ENCODE peak calls at places on chromosome X, in five cellular contexts. V, Z, K, R and J are unnamed samples.

GRCh38 chrX:10327651-10328050 is 170.9 kb downstream of the CLCN4 start:
- DNase-seq in V (no peak), Z (no peak), K (peak; percentile 3), R (peak; percentile 43), J (no peak)

GRCh38 chrX:20361890-20362262 is 95.2 kb upstream of the RPS6KA3 start:
- DNase-seq in V (no peak), Z (no peak), K (peak; percentile 72), R (no peak), J (no peak)

GRCh38 chrX:19005909-19006308 is 22.0 kb upstream of the PHKA2 start:
- DNase-seq in V (peak; percentile 14), Z (no peak), K (peak; percentile 4), R (no peak), J (no peak)

GRCh38 chrX:37420756-37421155 is 71.6 kb downstream of the PRRG1 start:
- DNase-seq in V (no peak), Z (no peak), K (no peak), R (no peak), J (no peak)

GRCh38 chrX:130994671-130995070 is 63.5 kb upstream of the ARHGAP36 start:
- DNase-seq in V (peak; percentile 30), Z (peak; percentile 25), K (no peak), R (peak; percentile 47), J (no peak)

GRCh38 chrX:49177873-49178480 is 6.3 kb downstream of the PLP2 start:
- DNase-seq in V (no peak), Z (no peak), K (no peak), R (no peak), J (no peak)

GRCh38 chrX:106707771-106708454 is 18.6 kb upstream of the RNF128 start:
- DNase-seq in V (no peak), Z (no peak), K (no peak), R (no peak), J (no peak)

GRCh38 chrX:66489339-66489738 is 149.5 kb downstream of the EDA2R start:
- DNase-seq in V (no peak), Z (no peak), K (peak; percentile 0), R (no peak), J (no peak)

GRCh38 chrX:53435997-53436396 is 1.8 kb upstream of the HSD17B10 start:
- DNase-seq in V (peak; percentile 84), Z (peak; percentile 69), K (peak; percentile 52), R (peak; percentile 53), J (peak; percentile 9)

GRCh38 chrX:153522259-153522658 is 4.8 kb downstream of the ATP2B3 start:
- DNase-seq in V (no peak), Z (peak; percentile 30), K (no peak), R (no peak), J (no peak)

GRCh38 chrX:24553016-24553415 is 87.9 kb downstream of the PDK3 start:
- DNase-seq in V (no peak), Z (no peak), K (no peak), R (no peak), J (no peak)

GRCh38 chrX:106742193-106742592 is 15.7 kb downstream of the RNF128 start:
- DNase-seq in V (no peak), Z (no peak), K (no peak), R (no peak), J (no peak)

GRCh38 chrX:152817082-152817744 is 13.3 kb downstream of the CETN2 start:
- DNase-seq in V (peak; percentile 43), Z (peak; percentile 55), K (no peak), R (no peak), J (no peak)

GRCh38 chrX:11375614-11376119 is 82.5 kb downstream of the AMELX start:
- DNase-seq in V (no peak), Z (peak; percentile 55), K (no peak), R (no peak), J (no peak)

GRCh38 chrX:135000516-135000915 is 9.7 kb downstream of the SMIM10 start:
- DNase-seq in V (no peak), Z (no peak), K (no peak), R (no peak), J (no peak)

GRCh38 chrX:134669378-134670098 is 11.3 kb upstream of the PLAC1 start:
- DNase-seq in V (peak; percentile 23), Z (no peak), K (no peak), R (no peak), J (no peak)

GRCh38 chrX:11214346-11215190 is 78.6 kb upstream of the AMELX start:
- DNase-seq in V (peak; percentile 11), Z (no peak), K (no peak), R (no peak), J (no peak)

GRCh38 chrX:136920001-136920400 is 39.5 kb upstream of the RBMX start:
- DNase-seq in V (no peak), Z (no peak), K (no peak), R (no peak), J (no peak)

DNA sequence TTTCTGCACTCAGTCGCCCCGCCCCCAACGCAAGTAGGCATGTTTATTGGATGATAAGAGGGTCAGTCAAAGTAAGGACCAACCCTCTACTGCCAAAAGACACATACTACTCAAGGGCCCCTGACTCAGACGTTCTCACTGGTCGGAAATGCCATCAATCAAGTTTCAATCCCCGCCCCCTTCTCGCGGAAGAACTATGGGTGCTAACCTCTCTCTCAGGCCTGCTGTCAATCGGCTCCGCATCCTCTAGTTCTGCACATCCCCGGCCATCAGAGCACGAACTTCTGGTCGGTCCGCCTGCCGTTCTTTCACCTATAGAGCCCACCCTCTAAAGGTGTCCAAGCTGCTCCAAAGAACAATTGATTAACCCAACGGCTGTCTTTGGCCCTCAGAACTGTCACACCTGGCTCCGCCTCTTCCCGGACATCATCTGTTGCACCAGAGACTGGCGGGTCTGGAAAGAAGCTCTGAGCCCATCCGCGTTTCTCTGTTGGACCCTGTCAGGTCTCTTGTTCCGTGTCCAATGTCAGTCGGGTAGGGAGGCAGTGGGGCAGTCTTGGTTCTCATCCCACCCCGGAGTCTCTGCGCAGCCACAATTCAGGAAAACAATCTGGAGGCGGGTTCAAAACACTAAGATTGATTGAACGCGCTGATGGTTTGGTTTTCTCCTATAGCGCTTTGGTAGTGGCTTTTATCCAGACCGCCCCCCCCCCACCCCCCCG is 15.2 kb downstream of the NDUFB11 start:
- DNase-seq in V (peak; percentile 82), Z (peak; percentile 90), K (peak; percentile 90), R (peak; percentile 93), J (peak; percentile 93)
- TF ChIP-seq TAF1 in V (peak; percentile 33), Z (peak; percentile 27), K (peak; percentile 56), R (no peak), J (peak; percentile 88)

GRCh38 chrX:118346258-118347094 is 570 bp downstream of the WDR44 start:
- DNase-seq in V (peak; percentile 54), Z (peak; percentile 46), K (peak; percentile 7), R (no peak), J (no peak)
- TF ChIP-seq RAD21 in V (no peak), Z (no peak), K (no peak), R (no peak), J (no peak)

GRCh38 chrX:40173662-40174593 is 76.2 kb upstream of the BCOR start:
- DNase-seq in V (peak; percentile 48), Z (no peak), K (peak; percentile 76), R (peak; percentile 50), J (no peak)

GRCh38 chrX:40174594-40175415 is 77.0 kb upstream of the BCOR start:
- DNase-seq in V (peak; percentile 70), Z (no peak), K (peak; percentile 22), R (peak; percentile 57), J (no peak)

GRCh38 chrX:40176256-40176978 is 78.7 kb upstream of the BCOR start:
- DNase-seq in V (peak; percentile 74), Z (peak; percentile 81), K (peak; percentile 35), R (peak; percentile 56), J (no peak)

GRCh38 chrX:40176979-40177430 is 79.2 kb upstream of the BCOR start:
- DNase-seq in V (peak; percentile 65), Z (no peak), K (peak; percentile 50), R (peak; percentile 44), J (no peak)

GRCh38 chrX:40175416-40176255 is 77.9 kb upstream of the BCOR start:
- DNase-seq in V (peak; percentile 68), Z (peak; percentile 44), K (peak; percentile 47), R (peak; percentile 56), J (no peak)
- TF ChIP-seq TAF1 in V (no peak), Z (no peak), K (peak; percentile 54), R (peak; percentile 24), J (peak; percentile 60)

DNA sequence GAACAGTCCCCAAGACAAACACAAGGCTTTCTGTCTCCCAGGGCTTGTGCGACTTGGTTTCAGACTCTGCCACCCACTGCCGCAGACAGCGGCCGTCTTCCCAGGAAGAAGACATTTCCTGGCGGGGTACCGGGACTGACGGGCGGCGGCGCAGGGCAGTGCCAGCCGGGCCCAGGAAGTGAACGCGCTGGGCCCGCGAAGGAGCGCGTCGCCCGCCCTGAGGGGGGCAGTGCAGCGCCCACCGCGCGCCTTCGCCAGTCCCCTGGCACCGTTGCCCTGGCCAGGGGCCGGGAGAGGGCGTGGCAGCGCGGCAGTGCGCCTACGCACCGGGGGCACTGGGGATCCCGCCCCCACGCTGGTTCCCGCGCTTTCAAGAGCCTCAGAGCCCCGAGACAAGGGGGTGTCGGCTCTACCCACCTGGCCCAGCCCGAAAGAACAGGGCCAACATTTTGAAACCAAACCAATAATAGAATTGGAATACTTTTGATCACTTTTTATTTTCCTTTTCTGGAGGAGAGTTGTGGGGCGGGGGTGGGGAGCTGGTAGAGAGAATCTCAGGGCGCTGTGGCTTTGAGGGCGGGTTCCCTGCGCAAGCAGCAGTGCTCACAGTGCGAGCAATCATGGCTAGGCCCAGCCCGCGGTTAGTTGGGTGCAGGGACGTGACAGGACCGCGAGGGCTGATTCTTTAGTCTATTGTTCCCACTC is 23.6 kb upstream of the APLN start:
- DNase-seq in V (peak; percentile 62), Z (no peak), K (no peak), R (no peak), J (no peak)
- TF ChIP-seq RAD21 in V (no peak), Z (no peak), K (no peak), R (peak; percentile 42), J (no peak)

DNA sequence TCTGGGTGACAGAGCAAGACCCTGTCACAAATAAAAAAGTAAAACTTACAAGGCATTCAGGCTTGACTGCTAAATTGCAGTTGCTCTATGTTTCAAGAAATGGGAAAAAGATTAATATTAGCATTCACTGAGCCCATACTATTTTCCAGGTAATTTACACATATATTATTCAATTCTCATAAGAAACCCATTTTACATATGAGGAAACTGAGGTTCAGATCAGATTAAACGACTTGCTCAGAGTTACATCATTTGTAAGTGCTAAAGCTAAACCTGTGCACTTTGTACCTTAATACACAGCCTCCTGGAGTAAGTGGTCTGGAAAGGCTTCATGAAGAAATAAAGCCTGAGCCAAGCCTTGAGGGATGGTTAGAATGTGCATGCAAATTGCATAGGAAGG is 113.2 kb downstream of the TMEM164 start:
- DNase-seq in V (no peak), Z (no peak), K (no peak), R (no peak), J (no peak)
- TF ChIP-seq TAF1 in V (no peak), Z (no peak), K (no peak), R (no peak), J (no peak)

GRCh38 chrX:145393702-145394235 is 146.5 kb downstream of the SPANXN1 start:
- DNase-seq in V (peak; percentile 6), Z (no peak), K (no peak), R (no peak), J (no peak)
- TF ChIP-seq RAD21 in V (no peak), Z (no peak), K (no peak), R (peak; percentile 51), J (no peak)